ENCODE peak calls at places on chromosomes 11 and 22, in seven cellular contexts. M is Caco-2; O is sigmoid colon; F is adipocyte; K is NT2/D1; Y is keratinocyte; L is CD8-positive, alpha-beta memory T cell. Q is an unnamed sample.
A peak's percentile ranks its signal among the peaks of the same experiment; 100 is the strongest.

GRCh38 chr11:88520391-88520790 is 182.9 kb upstream of the CTSC start:
- DNase-seq in M (no peak), O (no peak), F (no peak), K (no peak), Y (no peak), L (no peak), Q (no peak)

GRCh38 chr11:19827399-19828135 is 114.9 kb downstream of the NAV2 start:
- DNase-seq in M (peak; percentile 58), O (no peak), F (no peak), K (no peak), Y (no peak), L (no peak), Q (no peak)

GRCh38 chr11:44855138-44855849 is 95.4 kb downstream of the TP53I11 start:
- DNase-seq in M (no peak), O (no peak), F (no peak), K (no peak), Y (no peak), L (no peak), Q (no peak)

GRCh38 chr11:117950320-117950719 is 21.1 kb upstream of the TMPRSS13 start:
- DNase-seq in M (no peak), O (no peak), F (peak; percentile 3), K (no peak), Y (no peak), L (peak; percentile 47), Q (no peak)

GRCh38 chr22:17199131-17199731 is 20.0 kb downstream of the ADA2 start:
- DNase-seq in M (no peak), O (no peak), F (peak; percentile 64), K (peak; percentile 65), Y (no peak), L (no peak), Q (peak; percentile 58)

GRCh38 chr11:9787981-9788521 is 124.2 kb downstream of the SWAP70 start:
- DNase-seq in M (no peak), O (peak; percentile 73), F (peak; percentile 87), K (no peak), Y (no peak), L (no peak), Q (no peak)

GRCh38 chr11:504053-504993 is 2.7 kb downstream of the RNH1 start:
- DNase-seq in M (no peak), O (no peak), F (peak; percentile 60), K (no peak), Y (no peak), L (no peak), Q (no peak)

GRCh38 chr11:3155216-3155615 is 9.9 kb downstream of the OSBPL5 start:
- DNase-seq in M (no peak), O (no peak), F (no peak), K (no peak), Y (no peak), L (no peak), Q (no peak)

GRCh38 chr22:25105817-25106650 is 93.6 kb upstream of the CRYBB3 start:
- DNase-seq in M (no peak), O (no peak), F (no peak), K (no peak), Y (no peak), L (no peak), Q (no peak)

GRCh38 chr11:1168256-1168655 is 10.5 kb downstream of the MUC5AC start:
- DNase-seq in M (no peak), O (peak; percentile 36), F (no peak), K (no peak), Y (no peak), L (no peak), Q (no peak)

GRCh38 chr11:43138621-43139140 is 173.1 kb upstream of the API5 start:
- DNase-seq in M (no peak), O (no peak), F (no peak), K (no peak), Y (no peak), L (no peak), Q (no peak)

GRCh38 chr11:94740975-94741707 is 27.0 kb upstream of the AMOTL1 start:
- DNase-seq in M (peak; percentile 69), O (peak; percentile 74), F (peak; percentile 79), K (peak; percentile 44), Y (peak; percentile 42), L (no peak), Q (peak; percentile 55)

GRCh38 chr22:46173152-46173551 is 22.8 kb downstream of the PPARA start:
- DNase-seq in M (no peak), O (no peak), F (no peak), K (no peak), Y (no peak), L (no peak), Q (no peak)
- H3K36me3 ChIP-seq in M (no peaks in the 10 kb centered on the region), O (no peaks in the 10 kb centered on the region), F (peaks cover 10% of the 10 kb centered on the region), K (no peaks in the 10 kb centered on the region), Y (no peaks in the 10 kb centered on the region), L (no peaks in the 10 kb centered on the region), Q (no peaks in the 10 kb centered on the region)

GRCh38 chr22:40409613-40410113 is 39.3 kb downstream of the SGSM3 start:
- DNase-seq in M (no peak), O (no peak), F (no peak), K (no peak), Y (no peak), L (no peak), Q (no peak)

GRCh38 chr22:40407021-40407761 is 36.8 kb downstream of the SGSM3 start:
- DNase-seq in M (no peak), O (no peak), F (no peak), K (no peak), Y (no peak), L (no peak), Q (no peak)

GRCh38 chr22:40408718-40409612 is 38.6 kb downstream of the SGSM3 start:
- DNase-seq in M (no peak), O (no peak), F (no peak), K (no peak), Y (no peak), L (no peak), Q (no peak)

GRCh38 chr22:40406063-40406890 is 35.9 kb downstream of the SGSM3 start:
- DNase-seq in M (no peak), O (no peak), F (no peak), K (no peak), Y (no peak), L (no peak), Q (no peak)

GRCh38 chr22:40407831-40408717 is 37.7 kb downstream of the SGSM3 start:
- DNase-seq in M (no peak), O (no peak), F (no peak), K (no peak), Y (no peak), L (no peak), Q (no peak)
- H3K36me3 ChIP-seq in M (no peaks in the 10 kb centered on the region), O (peaks cover 90% of the 10 kb centered on the region), F (peaks cover 86% of the 10 kb centered on the region), K (peaks cover 90% of the 10 kb centered on the region), Y (peaks cover 45% of the 10 kb centered on the region), L (peaks cover 39% of the 10 kb centered on the region), Q (peaks cover 51% of the 10 kb centered on the region)

DNA sequence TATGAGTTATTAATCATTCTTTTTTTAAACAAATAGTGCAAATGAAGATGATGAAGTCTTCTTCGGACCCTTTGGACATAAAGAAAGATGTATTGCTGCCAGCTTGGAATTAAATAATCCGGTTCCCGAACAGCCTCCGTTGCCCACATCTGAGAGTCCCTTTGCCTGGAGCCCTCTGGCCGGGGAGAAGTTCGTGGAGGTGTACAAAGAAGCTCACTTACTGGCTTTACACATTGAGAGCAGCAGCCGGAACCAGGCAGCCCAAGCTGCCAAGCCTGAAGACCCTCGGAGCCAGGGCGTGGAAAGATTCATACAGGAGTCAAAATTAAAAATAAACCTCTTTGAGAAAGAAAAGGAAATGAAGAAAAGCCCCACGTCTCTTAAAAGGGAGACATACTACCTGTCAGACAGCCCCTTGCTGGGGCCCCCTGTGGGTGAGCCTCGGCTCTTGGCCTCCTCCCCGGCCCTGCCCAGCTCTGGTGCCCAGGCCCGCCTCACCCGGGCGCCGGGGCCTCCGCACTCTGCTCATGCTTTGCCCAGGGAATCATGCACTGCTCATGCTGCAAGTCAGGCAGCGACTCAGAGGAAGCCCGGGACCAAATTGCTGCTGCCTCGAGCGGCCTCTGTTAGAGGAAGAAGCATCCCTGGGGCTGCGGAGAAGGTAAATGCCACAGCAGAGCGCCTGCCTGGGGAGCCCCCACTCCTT is 11.8 kb downstream of the GTSE1 start:
- DNase-seq in M (no peak), O (no peak), F (no peak), K (no peak), Y (no peak), L (no peak), Q (no peak)
- H3K36me3 ChIP-seq in M (no peaks in the 10 kb centered on the region), O (no peaks in the 10 kb centered on the region), F (no peaks in the 10 kb centered on the region), K (peaks cover 59% of the 10 kb centered on the region), Y (peaks cover 11% of the 10 kb centered on the region), L (no peaks in the 10 kb centered on the region), Q (peaks cover 14% of the 10 kb centered on the region)

DNA sequence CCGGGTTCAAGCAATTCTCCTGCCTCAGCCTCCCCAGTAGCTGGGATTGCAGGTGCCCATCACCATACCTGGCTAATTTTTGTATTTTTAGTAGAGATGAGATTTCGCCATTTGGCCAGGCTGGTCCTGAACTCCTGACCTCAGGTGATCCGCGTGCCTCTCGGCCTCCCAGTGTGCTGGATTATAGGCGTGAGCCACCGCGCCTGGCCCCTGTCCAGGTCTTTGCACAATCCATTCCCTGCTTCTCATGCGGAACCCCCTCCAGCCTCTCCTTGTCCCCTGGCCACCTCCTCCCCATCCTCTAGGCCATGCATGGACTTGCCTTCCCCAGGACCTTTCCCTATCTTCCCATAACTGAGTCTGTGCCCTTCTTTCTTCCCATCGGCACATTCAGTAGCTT is 8.7 kb downstream of the DPP3 start:
- DNase-seq in M (no peak), O (no peak), F (no peak), K (no peak), Y (no peak), L (no peak), Q (no peak)
- H3K36me3 ChIP-seq in M (peaks cover 6% of the 10 kb centered on the region), O (peaks cover 74% of the 10 kb centered on the region), F (peaks cover 79% of the 10 kb centered on the region), K (peaks cover 81% of the 10 kb centered on the region), Y (peaks cover 35% of the 10 kb centered on the region), L (no peaks in the 10 kb centered on the region), Q (peaks cover 27% of the 10 kb centered on the region)

DNA sequence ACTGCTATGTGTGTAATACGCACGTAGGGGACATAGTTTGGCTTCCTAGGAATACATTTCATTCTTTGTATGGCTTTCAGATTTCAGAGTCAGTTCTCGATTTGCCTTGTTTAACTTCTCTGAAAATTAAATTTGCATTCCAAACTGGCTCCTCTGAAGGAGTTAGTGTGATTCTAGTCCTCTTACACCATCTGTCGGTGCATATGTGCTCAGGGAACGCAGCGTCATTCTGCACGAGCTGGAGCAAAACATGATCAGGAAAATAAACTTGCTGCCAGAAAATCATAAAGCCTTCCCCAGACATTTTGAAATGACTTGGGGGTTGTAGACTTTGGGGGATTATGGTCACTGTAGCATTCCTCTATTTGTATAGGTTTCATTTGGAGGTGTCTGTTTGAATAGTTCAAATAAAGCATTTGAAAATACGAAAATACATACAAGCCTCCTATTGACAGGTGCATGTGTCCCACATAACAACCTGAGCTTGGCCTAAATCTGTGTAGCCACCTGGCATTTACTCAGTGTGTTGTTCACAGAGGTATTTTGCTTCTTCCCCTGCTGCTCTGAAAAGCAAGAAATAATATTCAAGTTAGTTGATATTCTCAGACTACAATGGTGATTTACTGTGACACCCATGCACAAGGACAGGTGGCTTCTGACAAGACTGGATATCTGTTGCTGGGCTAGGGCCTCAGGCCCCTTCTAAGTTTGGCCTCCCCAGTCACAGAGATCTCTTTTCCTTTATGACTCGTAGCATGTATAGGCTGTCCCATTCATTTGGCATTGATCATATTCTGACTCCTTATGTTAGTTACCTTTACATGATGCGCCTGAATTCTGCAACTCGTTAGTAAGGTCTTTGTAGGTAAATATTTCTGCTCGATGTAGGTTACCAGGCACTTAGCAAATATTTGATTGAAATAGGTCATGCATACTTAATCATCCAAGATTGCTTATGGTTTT is 81.6 kb upstream of the SORL1-AS1 start:
- DNase-seq in M (no peak), O (no peak), F (peak; percentile 71), K (no peak), Y (no peak), L (no peak), Q (no peak)
- H3K36me3 ChIP-seq in M (no peaks in the 10 kb centered on the region), O (no peaks in the 10 kb centered on the region), F (no peaks in the 10 kb centered on the region), K (no peaks in the 10 kb centered on the region), Y (no peaks in the 10 kb centered on the region), L (peaks cover 37% of the 10 kb centered on the region), Q (no peaks in the 10 kb centered on the region)